ENCODE peak calls at places on chromosomes 1 and 21, in six cellular contexts. H, K, P, C, F and D are unnamed samples.
A peak's percentile ranks its signal among the peaks of the same experiment; 100 is the strongest.

GRCh38 chr1:53155534-53155933 is 13.1 kb upstream of the SLC1A7 start:
- DNase-seq in H (no peak), K (no peak), P (no peak), C (no peak), F (no peak), D (no peak)

GRCh38 chr1:9233241-9233941 is 1.2 kb upstream of the H6PD start:
- DNase-seq in H (peak; percentile 63), K (peak; percentile 66), P (no peak), C (no peak), F (peak; percentile 95), D (no peak)

GRCh38 chr1:16960560-16961296 is 19.7 kb downstream of the MFAP2 start:
- DNase-seq in H (peak; percentile 94), K (peak; percentile 75), P (peak; percentile 87), C (peak; percentile 96), F (peak; percentile 77), D (peak; percentile 73)

GRCh38 chr1:155003227-155003765 is 694 bp downstream of the ZBTB7B start:
- DNase-seq in H (peak; percentile 63), K (no peak), P (peak; percentile 65), C (peak; percentile 62), F (peak; percentile 22), D (peak; percentile 43)

GRCh38 chr21:36917487-36918158 is 48.8 kb downstream of the HLCS start:
- DNase-seq in H (peak; percentile 72), K (peak; percentile 75), P (no peak), C (peak; percentile 71), F (peak; percentile 76), D (no peak)

GRCh38 chr1:59242345-59242744 is 54.5 kb upstream of the FGGY start:
- DNase-seq in H (no peak), K (no peak), P (no peak), C (no peak), F (no peak), D (no peak)

GRCh38 chr1:184622136-184622823 is 132.4 kb downstream of the EDEM3 start:
- DNase-seq in H (peak; percentile 81), K (peak; percentile 90), P (peak; percentile 68), C (no peak), F (peak; percentile 100), D (no peak)

GRCh38 chr21:35738342-35738961 is 321.9 kb downstream of the SETD4 start:
- DNase-seq in H (peak; percentile 18), K (peak; percentile 4), P (no peak), C (no peak), F (no peak), D (no peak)

GRCh38 chr1:211474426-211474825 is 17.5 kb downstream of the RD3 start:
- DNase-seq in H (no peak), K (no peak), P (no peak), C (no peak), F (peak; percentile 32), D (no peak)

GRCh38 chr1:221993444-221993948 is 251.6 kb upstream of the DUSP10 start:
- DNase-seq in H (no peak), K (no peak), P (no peak), C (no peak), F (no peak), D (no peak)

GRCh38 chr1:89605692-89606091 is 27.2 kb upstream of the LRRC8C start:
- DNase-seq in H (no peak), K (peak; percentile 55), P (no peak), C (no peak), F (peak; percentile 90), D (no peak)

GRCh38 chr1:27111771-27112573 is 43.0 kb downstream of the SLC9A1 start:
- DNase-seq in H (peak; percentile 92), K (peak; percentile 100), P (peak; percentile 63), C (no peak), F (peak; percentile 99), D (peak; percentile 80)

GRCh38 chr1:158930504-158930903 is 848 bp upstream of the PYHIN1 start:
- DNase-seq in H (no peak), K (no peak), P (no peak), C (no peak), F (no peak), D (peak; percentile 81)

DNA sequence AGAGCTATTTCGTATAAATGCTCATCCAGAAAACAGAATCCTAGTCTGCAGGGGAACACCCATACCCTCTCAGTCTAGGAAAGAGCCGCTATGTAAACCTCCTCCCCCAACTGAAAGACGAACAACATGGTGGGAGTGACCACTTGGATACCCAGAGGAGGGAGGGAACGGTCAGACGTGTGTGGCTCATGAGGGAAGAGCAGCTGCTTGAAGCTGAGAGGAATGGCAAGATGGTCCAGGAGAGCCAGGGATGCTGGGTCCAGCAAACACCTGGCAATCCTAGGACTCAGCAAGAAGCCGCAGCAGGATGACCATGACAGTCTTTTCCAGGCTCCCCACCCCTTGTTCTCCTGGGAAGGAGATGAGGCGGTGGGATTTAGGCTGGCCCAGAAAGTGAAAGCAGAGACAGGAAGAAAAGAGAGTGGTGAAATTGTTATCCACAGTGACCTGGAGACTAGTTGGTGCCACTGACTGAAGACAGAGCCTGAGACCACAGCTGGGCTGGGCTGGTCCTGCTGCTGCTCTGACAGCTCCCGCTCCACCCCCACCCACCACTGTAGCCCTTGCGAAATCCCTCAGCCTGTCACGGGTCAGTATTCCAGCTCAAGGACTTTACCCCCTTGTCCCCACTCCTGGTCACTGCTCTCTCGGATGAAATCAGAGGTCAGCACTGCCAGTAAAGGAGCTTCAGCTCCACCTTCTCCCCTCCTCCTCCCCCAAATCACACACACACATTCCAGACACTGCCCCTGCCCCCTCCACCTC is 3.6 kb downstream of the CERS2 start:
- DNase-seq in H (peak; percentile 90), K (peak; percentile 62), P (no peak), C (peak; percentile 60), F (peak; percentile 84), D (no peak)
- H4K20me1 ChIP-seq in H (peaks cover 38% of the 10 kb centered on the region), K (peaks cover 71% of the 10 kb centered on the region), P (peaks cover 53% of the 10 kb centered on the region), C (peaks cover 67% of the 10 kb centered on the region), F (no peaks in the 10 kb centered on the region), D (no peaks in the 10 kb centered on the region)

GRCh38 chr21:41509206-41509496 is 1.2 kb upstream of the TMPRSS2 start:
- DNase-seq in H (no peak), K (no peak), P (no peak), C (no peak), F (no peak), D (no peak)

GRCh38 chr21:41507521-41508414 is at the start of gene TMPRSS2:
- DNase-seq in H (peak; percentile 91), K (no peak), P (no peak), C (peak; percentile 72), F (no peak), D (no peak)

GRCh38 chr21:41506526-41507520 is 1.1 kb downstream of the TMPRSS2 start:
- DNase-seq in H (no peak), K (no peak), P (no peak), C (peak; percentile 74), F (no peak), D (no peak)

GRCh38 chr21:41509733-41510132 is 1.8 kb upstream of the TMPRSS2 start:
- DNase-seq in H (no peak), K (no peak), P (no peak), C (no peak), F (no peak), D (no peak)

GRCh38 chr21:41508415-41509205 is 652 bp upstream of the TMPRSS2 start:
- DNase-seq in H (peak; percentile 51), K (no peak), P (no peak), C (no peak), F (no peak), D (no peak)
- H3K4me3 ChIP-seq in H (no peak overlapping the region), K (no peak overlapping the region), P (no peak overlapping the region), C (peak overlapping the region; percentile 68), F (no peak overlapping the region), D (no peak overlapping the region)

DNA sequence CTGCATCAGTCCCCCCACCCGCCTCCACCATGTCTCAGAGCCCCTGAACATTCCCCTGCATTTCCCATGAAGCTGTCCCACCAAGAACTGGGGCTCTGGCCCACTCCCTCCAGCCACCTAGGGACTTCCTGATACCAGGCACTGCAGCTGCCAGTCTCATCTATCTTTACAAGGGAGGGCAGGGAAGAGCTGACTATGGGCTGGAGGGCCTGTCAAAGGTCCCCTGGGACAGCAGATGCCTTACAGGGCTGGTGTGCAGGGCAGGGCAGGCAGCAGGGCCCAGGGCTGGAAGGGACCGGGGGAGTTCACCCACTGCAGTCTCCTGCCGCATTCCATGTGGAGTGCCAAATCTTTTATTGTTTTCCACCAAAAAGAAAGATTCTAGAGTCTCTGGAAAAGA is 17.6 kb downstream of the SHISA4 start:
- DNase-seq in H (no peak), K (no peak), P (no peak), C (no peak), F (no peak), D (no peak)
- H4K20me1 ChIP-seq in H (no peaks in the 10 kb centered on the region), K (no peaks in the 10 kb centered on the region), P (no peaks in the 10 kb centered on the region), C (no peaks in the 10 kb centered on the region), F (no peaks in the 10 kb centered on the region), D (no peaks in the 10 kb centered on the region)

GRCh38 chr1:169109561-169110134 is 3.2 kb downstream of the ATP1B1 start:
- DNase-seq in H (peak; percentile 93), K (peak; percentile 92), P (peak; percentile 70), C (peak; percentile 33), F (peak; percentile 90), D (peak; percentile 30)

GRCh38 chr1:169112241-169112640 is 5.8 kb downstream of the ATP1B1 start:
- DNase-seq in H (no peak), K (peak; percentile 34), P (no peak), C (no peak), F (no peak), D (no peak)

GRCh38 chr1:169110265-169110664 is 3.8 kb downstream of the ATP1B1 start:
- DNase-seq in H (no peak), K (no peak), P (no peak), C (peak; percentile 35), F (no peak), D (no peak)

GRCh38 chr1:169110691-169111447 is 4.4 kb downstream of the ATP1B1 start:
- DNase-seq in H (no peak), K (peak; percentile 41), P (peak; percentile 38), C (no peak), F (no peak), D (no peak)

GRCh38 chr1:169111472-169111871 is 5.0 kb downstream of the ATP1B1 start:
- DNase-seq in H (no peak), K (no peak), P (no peak), C (no peak), F (no peak), D (no peak)
- H3K4me3 ChIP-seq in H (peak overlapping the region; percentile 2), K (no peak overlapping the region), P (no peak overlapping the region), C (no peak overlapping the region), F (no peak overlapping the region), D (no peak overlapping the region)

DNA sequence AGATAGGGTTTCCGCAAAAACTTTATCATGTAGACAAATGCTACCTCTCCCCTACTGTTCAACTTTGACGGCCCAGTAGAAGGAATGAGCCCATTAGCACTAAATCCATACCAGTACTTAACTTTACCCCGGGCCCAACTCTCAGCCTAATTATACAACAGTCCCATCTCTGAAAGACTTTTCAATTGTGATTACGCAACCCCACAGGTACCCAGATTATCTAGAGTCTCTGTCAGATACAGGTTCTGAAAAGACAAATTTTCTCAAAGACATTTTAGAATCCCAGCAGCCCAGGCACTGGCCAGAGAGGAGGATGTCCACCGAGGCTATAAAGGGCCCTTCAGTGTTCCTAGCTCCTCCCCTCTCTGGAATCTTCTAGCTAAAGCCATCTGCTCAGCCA is 15.0 kb downstream of the FAM78B start:
- DNase-seq in H (no peak), K (no peak), P (no peak), C (no peak), F (no peak), D (no peak)
- H4K20me1 ChIP-seq in H (no peaks in the 10 kb centered on the region), K (no peaks in the 10 kb centered on the region), P (no peaks in the 10 kb centered on the region), C (no peaks in the 10 kb centered on the region), F (no peaks in the 10 kb centered on the region), D (no peaks in the 10 kb centered on the region)